ENCODE peak calls at places on chromosomes 5 and 9, in five cellular contexts. One of them, this sample, is unnamed.

GRCh38 chr5:180640765-180641565 is 8.4 kb downstream of the FLT4 start:
- DNase-seq in brain microvascular endothelial cell: no peak
- DNase-seq in HL-60: no peak
- DNase-seq in AG04450: no peak
- DNase-seq in sigmoid colon: no peak
- DNase-seq in this sample: no peak

GRCh38 chr9:73038613-73039012 is 85.8 kb upstream of the ALDH1A1 start:
- DNase-seq in brain microvascular endothelial cell: no peak
- DNase-seq in HL-60: no peak
- DNase-seq in AG04450: no peak
- DNase-seq in sigmoid colon: peak
- DNase-seq in this sample: no peak

GRCh38 chr5:148465381-148466290 is 81.9 kb downstream of the FBXO38 start:
- DNase-seq in brain microvascular endothelial cell: no peak
- DNase-seq in HL-60: no peak
- DNase-seq in AG04450: no peak
- DNase-seq in sigmoid colon: no peak
- DNase-seq in this sample: no peak

GRCh38 chr5:92308679-92309078 is 925.6 kb upstream of the ARRDC3 start:
- DNase-seq in brain microvascular endothelial cell: no peak
- DNase-seq in HL-60: no peak
- DNase-seq in AG04450: no peak
- DNase-seq in sigmoid colon: no peak
- DNase-seq in this sample: no peak

GRCh38 chr5:124740991-124741583 is 5.4 kb downstream of the ZNF608 start:
- DNase-seq in brain microvascular endothelial cell: no peak
- DNase-seq in HL-60: no peak
- DNase-seq in AG04450: no peak
- DNase-seq in sigmoid colon: no peak
- DNase-seq in this sample: peak

GRCh38 chr5:115432691-115433090 is 111.9 kb downstream of the FEM1C start:
- DNase-seq in brain microvascular endothelial cell: no peak
- DNase-seq in HL-60: no peak
- DNase-seq in AG04450: no peak
- DNase-seq in sigmoid colon: no peak
- DNase-seq in this sample: no peak

GRCh38 chr5:14153932-14154646 is 10.9 kb downstream of the TRIO start:
- DNase-seq in brain microvascular endothelial cell: peak
- DNase-seq in HL-60: no peak
- DNase-seq in AG04450: no peak
- DNase-seq in sigmoid colon: peak
- DNase-seq in this sample: no peak

GRCh38 chr9:89744730-89745129 is 139.9 kb downstream of the GADD45G start:
- DNase-seq in brain microvascular endothelial cell: no peak
- DNase-seq in HL-60: no peak
- DNase-seq in AG04450: no peak
- DNase-seq in sigmoid colon: no peak
- DNase-seq in this sample: peak

GRCh38 chr5:107277485-107278040 is 393.2 kb downstream of the EFNA5 start:
- DNase-seq in brain microvascular endothelial cell: no peak
- DNase-seq in HL-60: no peak
- DNase-seq in AG04450: no peak
- DNase-seq in sigmoid colon: no peak
- DNase-seq in this sample: no peak

GRCh38 chr9:79638806-79639205 is 67.0 kb downstream of the TLE4 start:
- DNase-seq in brain microvascular endothelial cell: no peak
- DNase-seq in HL-60: no peak
- DNase-seq in AG04450: no peak
- DNase-seq in sigmoid colon: no peak
- DNase-seq in this sample: no peak

GRCh38 chr5:7856855-7857254 is 5.9 kb upstream of the CFAP90 start:
- DNase-seq in brain microvascular endothelial cell: no peak
- DNase-seq in HL-60: no peak
- DNase-seq in AG04450: no peak
- DNase-seq in sigmoid colon: no peak
- DNase-seq in this sample: no peak

GRCh38 chr5:15501057-15501791 is 1.2 kb downstream of the FBXL7 start:
- DNase-seq in brain microvascular endothelial cell: peak
- DNase-seq in HL-60: no peak
- DNase-seq in AG04450: no peak
- DNase-seq in sigmoid colon: peak
- DNase-seq in this sample: no peak

GRCh38 chr9:126474201-126474765 is 139.4 kb upstream of the LMX1B start:
- DNase-seq in brain microvascular endothelial cell: peak
- DNase-seq in HL-60: no peak
- DNase-seq in AG04450: peak
- DNase-seq in sigmoid colon: no peak
- DNase-seq in this sample: no peak

GRCh38 chr5:78005021-78005785 is 229.1 kb upstream of the TBCA start:
- DNase-seq in brain microvascular endothelial cell: peak
- DNase-seq in HL-60: no peak
- DNase-seq in AG04450: no peak
- DNase-seq in sigmoid colon: no peak
- DNase-seq in this sample: no peak

GRCh38 chr5:93311825-93312224 is 269.2 kb downstream of the NR2F1-AS1 start:
- DNase-seq in brain microvascular endothelial cell: no peak
- DNase-seq in HL-60: no peak
- DNase-seq in AG04450: no peak
- DNase-seq in sigmoid colon: no peak
- DNase-seq in this sample: no peak

GRCh38 chr9:4491621-4491975 is 1.3 kb downstream of the SLC1A1 start:
- DNase-seq in brain microvascular endothelial cell: no peak
- DNase-seq in HL-60: no peak
- DNase-seq in AG04450: no peak
- DNase-seq in sigmoid colon: no peak
- DNase-seq in this sample: no peak

GRCh38 chr5:139700711-139701693 is 52.9 kb downstream of the CXXC5 start:
- DNase-seq in brain microvascular endothelial cell: no peak
- DNase-seq in HL-60: no peak
- DNase-seq in AG04450: no peak
- DNase-seq in sigmoid colon: peak
- DNase-seq in this sample: no peak

GRCh38 chr5:39100851-39101396 is 26.7 kb upstream of the RICTOR start:
- DNase-seq in brain microvascular endothelial cell: peak
- DNase-seq in HL-60: no peak
- DNase-seq in AG04450: peak
- DNase-seq in sigmoid colon: no peak
- DNase-seq in this sample: peak

GRCh38 chr9:132864277-132864676 is 13.8 kb downstream of the AK8 start:
- DNase-seq in brain microvascular endothelial cell: no peak
- DNase-seq in HL-60: no peak
- DNase-seq in AG04450: no peak
- DNase-seq in sigmoid colon: no peak
- DNase-seq in this sample: no peak

GRCh38 chr9:105114956-105115728 is 129.3 kb upstream of the SLC44A1 start:
- DNase-seq in brain microvascular endothelial cell: peak
- DNase-seq in HL-60: peak
- DNase-seq in AG04450: no peak
- DNase-seq in sigmoid colon: peak
- DNase-seq in this sample: no peak

GRCh38 chr9:84850830-84851372 is 181.4 kb downstream of the NTRK2 start:
- DNase-seq in brain microvascular endothelial cell: no peak
- DNase-seq in HL-60: no peak
- DNase-seq in AG04450: no peak
- DNase-seq in sigmoid colon: no peak
- DNase-seq in this sample: no peak

GRCh38 chr9:79555474-79555873 is 16.3 kb upstream of the TLE4 start:
- DNase-seq in brain microvascular endothelial cell: no peak
- DNase-seq in HL-60: no peak
- DNase-seq in AG04450: no peak
- DNase-seq in sigmoid colon: no peak
- DNase-seq in this sample: no peak

GRCh38 chr9:79776581-79776980 is 204.8 kb downstream of the TLE4 start:
- DNase-seq in brain microvascular endothelial cell: no peak
- DNase-seq in HL-60: no peak
- DNase-seq in AG04450: no peak
- DNase-seq in sigmoid colon: no peak
- DNase-seq in this sample: peak

DNA sequence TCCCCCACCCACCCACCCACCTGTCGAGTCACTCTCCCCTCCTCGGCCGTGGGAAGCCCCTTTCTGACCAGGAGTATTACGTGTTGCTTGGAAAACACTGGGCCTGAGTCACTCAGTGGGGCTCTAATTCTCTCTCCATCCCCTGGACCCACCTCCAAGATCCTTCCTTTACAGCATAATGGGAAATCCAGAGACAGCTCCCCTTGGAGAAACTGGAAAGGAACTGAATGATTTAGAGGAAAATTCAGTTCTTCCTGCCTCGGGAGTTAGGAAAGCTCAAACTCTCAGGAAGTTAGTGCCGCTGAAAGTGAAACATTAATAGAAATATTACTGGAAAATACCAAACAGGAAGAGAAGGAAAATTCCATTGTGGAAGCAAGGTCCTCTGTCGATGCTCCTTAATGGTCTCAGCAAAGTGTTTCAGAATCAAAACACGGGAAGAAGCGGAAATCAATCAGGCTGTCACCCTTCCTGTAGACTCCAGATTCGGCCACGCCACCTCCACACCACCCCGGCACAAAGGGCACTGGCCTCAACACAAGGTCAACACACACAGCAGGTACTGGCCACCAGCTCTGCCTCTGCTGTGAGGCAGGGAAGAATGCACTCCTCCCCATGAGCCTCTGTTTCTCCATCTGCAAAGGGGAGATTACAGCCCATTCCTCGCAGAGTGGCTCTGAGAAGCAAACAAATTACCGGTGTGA is 9.6 kb downstream of the SHB start:
- DNase-seq in brain microvascular endothelial cell: no peak
- DNase-seq in HL-60: no peak
- DNase-seq in AG04450: no peak
- DNase-seq in sigmoid colon: no peak
- DNase-seq in this sample: no peak
- H3K27ac ChIP-seq in brain microvascular endothelial cell: no peak
- H3K27ac ChIP-seq in HL-60: no peak
- H3K27ac ChIP-seq in AG04450: peak
- H3K27ac ChIP-seq in sigmoid colon: peak
- H3K27ac ChIP-seq in this sample: no peak

GRCh38 chr5:1483856-1484255 is 38.6 kb upstream of the SLC6A3 start:
- DNase-seq in brain microvascular endothelial cell: no peak
- DNase-seq in HL-60: no peak
- DNase-seq in AG04450: no peak
- DNase-seq in sigmoid colon: no peak
- DNase-seq in this sample: no peak

GRCh38 chr5:1484416-1485319 is 39.1 kb downstream of the LPCAT1 start:
- DNase-seq in brain microvascular endothelial cell: no peak
- DNase-seq in HL-60: no peak
- DNase-seq in AG04450: no peak
- DNase-seq in sigmoid colon: no peak
- DNase-seq in this sample: no peak

GRCh38 chr5:1487079-1487764 is 36.5 kb downstream of the LPCAT1 start:
- DNase-seq in brain microvascular endothelial cell: no peak
- DNase-seq in HL-60: no peak
- DNase-seq in AG04450: no peak
- DNase-seq in sigmoid colon: no peak
- DNase-seq in this sample: no peak

GRCh38 chr5:1486271-1486670 is 37.5 kb downstream of the LPCAT1 start:
- DNase-seq in brain microvascular endothelial cell: no peak
- DNase-seq in HL-60: no peak
- DNase-seq in AG04450: no peak
- DNase-seq in sigmoid colon: no peak
- DNase-seq in this sample: no peak

GRCh38 chr5:1485320-1486118 is 38.2 kb downstream of the LPCAT1 start:
- DNase-seq in brain microvascular endothelial cell: no peak
- DNase-seq in HL-60: no peak
- DNase-seq in AG04450: no peak
- DNase-seq in sigmoid colon: no peak
- DNase-seq in this sample: no peak
- H3K27ac ChIP-seq in brain microvascular endothelial cell: no peak
- H3K27ac ChIP-seq in HL-60: no peak
- H3K27ac ChIP-seq in AG04450: no peak
- H3K27ac ChIP-seq in sigmoid colon: no peak
- H3K27ac ChIP-seq in this sample: no peak

GRCh38 chr9:136618578-136619547 is 43.9 kb upstream of the EGFL7 start:
- DNase-seq in brain microvascular endothelial cell: no peak
- DNase-seq in HL-60: peak
- DNase-seq in AG04450: no peak
- DNase-seq in sigmoid colon: no peak
- DNase-seq in this sample: no peak
- H3K27ac ChIP-seq in brain microvascular endothelial cell: no peak
- H3K27ac ChIP-seq in HL-60: peak
- H3K27ac ChIP-seq in AG04450: no peak
- H3K27ac ChIP-seq in sigmoid colon: peak
- H3K27ac ChIP-seq in this sample: no peak

GRCh38 chr5:56461584-56461983 is 228.5 kb upstream of the ANKRD55 start:
- DNase-seq in brain microvascular endothelial cell: no peak
- DNase-seq in HL-60: no peak
- DNase-seq in AG04450: no peak
- DNase-seq in sigmoid colon: no peak
- DNase-seq in this sample: no peak
- H3K27ac ChIP-seq in brain microvascular endothelial cell: no peak
- H3K27ac ChIP-seq in HL-60: no peak
- H3K27ac ChIP-seq in AG04450: no peak
- H3K27ac ChIP-seq in sigmoid colon: no peak
- H3K27ac ChIP-seq in this sample: no peak

DNA sequence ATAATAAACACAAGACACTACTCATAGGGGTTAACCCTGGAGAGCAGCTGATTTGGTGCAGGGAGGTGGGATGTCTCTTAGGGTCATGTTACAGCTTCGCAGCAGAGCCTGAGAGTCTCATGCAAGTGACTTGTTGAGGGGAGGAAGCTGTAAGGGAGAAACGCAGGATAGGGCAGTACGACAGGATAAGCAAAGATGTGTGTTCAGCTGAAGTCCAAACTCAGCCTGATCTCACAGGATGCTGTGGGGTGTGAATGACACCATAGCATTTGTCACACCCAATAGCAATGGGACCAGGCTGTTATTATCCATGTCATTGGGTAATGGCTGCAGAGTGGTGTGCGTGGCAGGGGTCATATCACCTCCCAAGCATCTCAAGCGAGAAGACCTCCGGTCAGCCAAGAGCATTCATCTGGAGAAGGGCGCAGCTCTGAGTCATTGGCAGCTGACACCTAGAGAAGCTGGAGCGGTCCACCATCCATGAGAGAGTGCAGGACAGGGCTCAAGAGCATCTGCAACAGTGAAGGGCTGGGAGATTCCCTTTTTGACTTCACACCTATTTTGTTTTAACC is 49.2 kb upstream of the RPL26L1 start:
- DNase-seq in brain microvascular endothelial cell: peak
- DNase-seq in HL-60: no peak
- DNase-seq in AG04450: peak
- DNase-seq in sigmoid colon: peak
- DNase-seq in this sample: no peak
- H3K27ac ChIP-seq in brain microvascular endothelial cell: peak
- H3K27ac ChIP-seq in HL-60: no peak
- H3K27ac ChIP-seq in AG04450: peak
- H3K27ac ChIP-seq in sigmoid colon: peak
- H3K27ac ChIP-seq in this sample: no peak